ENCODE peak calls at places on chromosome 11, in nine cellular contexts. One of them, this sample, is unnamed.

GRCh38 chr11:62001450-62002178 is 34.2 kb upstream of the FTH1 start:
- DNase-seq in activated T-helper 1 cell treated with anti-CD3 and anti-CD28 coated beads, Interleukin-12 subunit alpha, Interleukin-12 subunit beta, Interleukin-2, Interleukin-4 antibody, amounts not matched to agents 30 ng/mL and 10 ng/mL and 1 ng/mL, durations not matched to agents 14 hours and 24 hours and 36 hours: no peak
- DNase-seq in endothelial cell: no peak
- DNase-seq in dorsolateral prefrontal cortex: no peak
- DNase-seq in glomerular endothelial cell: no peak
- DNase-seq in GDM1: no peak
- DNase-seq in activated CD4-positive, alpha-beta T cell treated with anti-CD3 and anti-CD28 coated beads for 36 hours: no peak
- DNase-seq in NCI-H2081: no peak
- DNase-seq in anterior cingulate cortex: no peak
- DNase-seq in this sample: no peak

GRCh38 chr11:47483408-47483807 is 34.5 kb upstream of the RAPSN start:
- DNase-seq in anterior cingulate cortex: no peak
- DNase-seq in activated CD4-positive, alpha-beta T cell treated with anti-CD3 and anti-CD28 coated beads for 36 hours: no peak
- DNase-seq in endothelial cell: no peak
- DNase-seq in NCI-H2081: no peak
- DNase-seq in glomerular endothelial cell: no peak
- DNase-seq in activated T-helper 1 cell treated with anti-CD3 and anti-CD28 coated beads, Interleukin-12 subunit alpha, Interleukin-12 subunit beta, Interleukin-2, Interleukin-4 antibody, amounts not matched to agents 30 ng/mL and 10 ng/mL and 1 ng/mL, durations not matched to agents 14 hours and 24 hours and 36 hours: no peak
- DNase-seq in GDM1: no peak
- DNase-seq in dorsolateral prefrontal cortex: no peak
- DNase-seq in this sample: no peak

GRCh38 chr11:68269414-68270081 is 2.2 kb downstream of the C11orf24 start:
- DNase-seq in anterior cingulate cortex: no peak
- DNase-seq in glomerular endothelial cell: no peak
- DNase-seq in NCI-H2081: no peak
- DNase-seq in GDM1: no peak
- DNase-seq in endothelial cell: no peak
- DNase-seq in dorsolateral prefrontal cortex: no peak
- DNase-seq in activated CD4-positive, alpha-beta T cell treated with anti-CD3 and anti-CD28 coated beads for 36 hours: no peak
- DNase-seq in activated T-helper 1 cell treated with anti-CD3 and anti-CD28 coated beads, Interleukin-12 subunit alpha, Interleukin-12 subunit beta, Interleukin-2, Interleukin-4 antibody, amounts not matched to agents 30 ng/mL and 10 ng/mL and 1 ng/mL, durations not matched to agents 14 hours and 24 hours and 36 hours: no peak
- DNase-seq in this sample: no peak

GRCh38 chr11:74462009-74462408 is 5.3 kb downstream of the KCNE3 start:
- DNase-seq in glomerular endothelial cell: no peak
- DNase-seq in dorsolateral prefrontal cortex: no peak
- DNase-seq in activated CD4-positive, alpha-beta T cell treated with anti-CD3 and anti-CD28 coated beads for 36 hours: no peak
- DNase-seq in NCI-H2081: no peak
- DNase-seq in endothelial cell: no peak
- DNase-seq in anterior cingulate cortex: no peak
- DNase-seq in GDM1: peak
- DNase-seq in activated T-helper 1 cell treated with anti-CD3 and anti-CD28 coated beads, Interleukin-12 subunit alpha, Interleukin-12 subunit beta, Interleukin-2, Interleukin-4 antibody, amounts not matched to agents 30 ng/mL and 10 ng/mL and 1 ng/mL, durations not matched to agents 14 hours and 24 hours and 36 hours: no peak
- DNase-seq in this sample: peak

GRCh38 chr11:5737672-5738071 is 1.4 kb downstream of the OR56B1 start:
- DNase-seq in endothelial cell: no peak
- DNase-seq in activated CD4-positive, alpha-beta T cell treated with anti-CD3 and anti-CD28 coated beads for 36 hours: no peak
- DNase-seq in dorsolateral prefrontal cortex: no peak
- DNase-seq in GDM1: no peak
- DNase-seq in anterior cingulate cortex: no peak
- DNase-seq in glomerular endothelial cell: no peak
- DNase-seq in activated T-helper 1 cell treated with anti-CD3 and anti-CD28 coated beads, Interleukin-12 subunit alpha, Interleukin-12 subunit beta, Interleukin-2, Interleukin-4 antibody, amounts not matched to agents 30 ng/mL and 10 ng/mL and 1 ng/mL, durations not matched to agents 14 hours and 24 hours and 36 hours: no peak
- DNase-seq in NCI-H2081: no peak
- DNase-seq in this sample: no peak

GRCh38 chr11:30855383-30856006 is 269.3 kb upstream of the MPPED2 start:
- DNase-seq in dorsolateral prefrontal cortex: no peak
- DNase-seq in endothelial cell: no peak
- DNase-seq in activated T-helper 1 cell treated with anti-CD3 and anti-CD28 coated beads, Interleukin-12 subunit alpha, Interleukin-12 subunit beta, Interleukin-2, Interleukin-4 antibody, amounts not matched to agents 30 ng/mL and 10 ng/mL and 1 ng/mL, durations not matched to agents 14 hours and 24 hours and 36 hours: no peak
- DNase-seq in NCI-H2081: no peak
- DNase-seq in glomerular endothelial cell: peak
- DNase-seq in anterior cingulate cortex: no peak
- DNase-seq in activated CD4-positive, alpha-beta T cell treated with anti-CD3 and anti-CD28 coated beads for 36 hours: no peak
- DNase-seq in GDM1: no peak
- DNase-seq in this sample: no peak

GRCh38 chr11:26626346-26626745 is 54.3 kb upstream of the MUC15 start:
- DNase-seq in dorsolateral prefrontal cortex: no peak
- DNase-seq in endothelial cell: no peak
- DNase-seq in anterior cingulate cortex: no peak
- DNase-seq in glomerular endothelial cell: no peak
- DNase-seq in activated CD4-positive, alpha-beta T cell treated with anti-CD3 and anti-CD28 coated beads for 36 hours: no peak
- DNase-seq in NCI-H2081: no peak
- DNase-seq in GDM1: no peak
- DNase-seq in activated T-helper 1 cell treated with anti-CD3 and anti-CD28 coated beads, Interleukin-12 subunit alpha, Interleukin-12 subunit beta, Interleukin-2, Interleukin-4 antibody, amounts not matched to agents 30 ng/mL and 10 ng/mL and 1 ng/mL, durations not matched to agents 14 hours and 24 hours and 36 hours: no peak
- DNase-seq in this sample: no peak

GRCh38 chr11:124108158-124108557 is 7.1 kb upstream of the VWA5A start:
- DNase-seq in NCI-H2081: peak
- DNase-seq in endothelial cell: peak
- DNase-seq in dorsolateral prefrontal cortex: no peak
- DNase-seq in activated CD4-positive, alpha-beta T cell treated with anti-CD3 and anti-CD28 coated beads for 36 hours: peak
- DNase-seq in anterior cingulate cortex: no peak
- DNase-seq in GDM1: no peak
- DNase-seq in activated T-helper 1 cell treated with anti-CD3 and anti-CD28 coated beads, Interleukin-12 subunit alpha, Interleukin-12 subunit beta, Interleukin-2, Interleukin-4 antibody, amounts not matched to agents 30 ng/mL and 10 ng/mL and 1 ng/mL, durations not matched to agents 14 hours and 24 hours and 36 hours: no peak
- DNase-seq in glomerular endothelial cell: peak
- DNase-seq in this sample: no peak

GRCh38 chr11:64865286-64866172 is 12.9 kb downstream of the EHD1 start:
- DNase-seq in activated T-helper 1 cell treated with anti-CD3 and anti-CD28 coated beads, Interleukin-12 subunit alpha, Interleukin-12 subunit beta, Interleukin-2, Interleukin-4 antibody, amounts not matched to agents 30 ng/mL and 10 ng/mL and 1 ng/mL, durations not matched to agents 14 hours and 24 hours and 36 hours: no peak
- DNase-seq in glomerular endothelial cell: no peak
- DNase-seq in anterior cingulate cortex: no peak
- DNase-seq in NCI-H2081: no peak
- DNase-seq in endothelial cell: no peak
- DNase-seq in activated CD4-positive, alpha-beta T cell treated with anti-CD3 and anti-CD28 coated beads for 36 hours: peak
- DNase-seq in dorsolateral prefrontal cortex: no peak
- DNase-seq in GDM1: no peak
- DNase-seq in this sample: peak

GRCh38 chr11:70675697-70676374 is 277.5 kb downstream of the CTTN start:
- DNase-seq in dorsolateral prefrontal cortex: no peak
- DNase-seq in activated CD4-positive, alpha-beta T cell treated with anti-CD3 and anti-CD28 coated beads for 36 hours: no peak
- DNase-seq in anterior cingulate cortex: no peak
- DNase-seq in endothelial cell: no peak
- DNase-seq in NCI-H2081: no peak
- DNase-seq in glomerular endothelial cell: no peak
- DNase-seq in GDM1: no peak
- DNase-seq in activated T-helper 1 cell treated with anti-CD3 and anti-CD28 coated beads, Interleukin-12 subunit alpha, Interleukin-12 subunit beta, Interleukin-2, Interleukin-4 antibody, amounts not matched to agents 30 ng/mL and 10 ng/mL and 1 ng/mL, durations not matched to agents 14 hours and 24 hours and 36 hours: no peak
- DNase-seq in this sample: no peak

GRCh38 chr11:114185436-114185835 is 110.8 kb upstream of the NNMT start:
- DNase-seq in GDM1: no peak
- DNase-seq in dorsolateral prefrontal cortex: no peak
- DNase-seq in activated T-helper 1 cell treated with anti-CD3 and anti-CD28 coated beads, Interleukin-12 subunit alpha, Interleukin-12 subunit beta, Interleukin-2, Interleukin-4 antibody, amounts not matched to agents 30 ng/mL and 10 ng/mL and 1 ng/mL, durations not matched to agents 14 hours and 24 hours and 36 hours: no peak
- DNase-seq in NCI-H2081: no peak
- DNase-seq in glomerular endothelial cell: no peak
- DNase-seq in activated CD4-positive, alpha-beta T cell treated with anti-CD3 and anti-CD28 coated beads for 36 hours: no peak
- DNase-seq in anterior cingulate cortex: no peak
- DNase-seq in endothelial cell: no peak
- DNase-seq in this sample: peak

GRCh38 chr11:69489031-69489745 is 7.7 kb downstream of the LINC01488 start:
- DNase-seq in glomerular endothelial cell: no peak
- DNase-seq in activated T-helper 1 cell treated with anti-CD3 and anti-CD28 coated beads, Interleukin-12 subunit alpha, Interleukin-12 subunit beta, Interleukin-2, Interleukin-4 antibody, amounts not matched to agents 30 ng/mL and 10 ng/mL and 1 ng/mL, durations not matched to agents 14 hours and 24 hours and 36 hours: no peak
- DNase-seq in NCI-H2081: no peak
- DNase-seq in activated CD4-positive, alpha-beta T cell treated with anti-CD3 and anti-CD28 coated beads for 36 hours: no peak
- DNase-seq in dorsolateral prefrontal cortex: no peak
- DNase-seq in GDM1: no peak
- DNase-seq in anterior cingulate cortex: no peak
- DNase-seq in endothelial cell: no peak
- DNase-seq in this sample: peak

GRCh38 chr11:43681543-43681942 is 1.0 kb downstream of the HSD17B12 start:
- DNase-seq in endothelial cell: no peak
- DNase-seq in anterior cingulate cortex: no peak
- DNase-seq in dorsolateral prefrontal cortex: no peak
- DNase-seq in glomerular endothelial cell: no peak
- DNase-seq in activated T-helper 1 cell treated with anti-CD3 and anti-CD28 coated beads, Interleukin-12 subunit alpha, Interleukin-12 subunit beta, Interleukin-2, Interleukin-4 antibody, amounts not matched to agents 30 ng/mL and 10 ng/mL and 1 ng/mL, durations not matched to agents 14 hours and 24 hours and 36 hours: no peak
- DNase-seq in activated CD4-positive, alpha-beta T cell treated with anti-CD3 and anti-CD28 coated beads for 36 hours: no peak
- DNase-seq in NCI-H2081: peak
- DNase-seq in GDM1: no peak
- DNase-seq in this sample: no peak

GRCh38 chr11:48170840-48171233 is 45.8 kb upstream of the OR4B1 start:
- DNase-seq in activated T-helper 1 cell treated with anti-CD3 and anti-CD28 coated beads, Interleukin-12 subunit alpha, Interleukin-12 subunit beta, Interleukin-2, Interleukin-4 antibody, amounts not matched to agents 30 ng/mL and 10 ng/mL and 1 ng/mL, durations not matched to agents 14 hours and 24 hours and 36 hours: no peak
- DNase-seq in dorsolateral prefrontal cortex: no peak
- DNase-seq in NCI-H2081: no peak
- DNase-seq in endothelial cell: no peak
- DNase-seq in anterior cingulate cortex: no peak
- DNase-seq in glomerular endothelial cell: no peak
- DNase-seq in activated CD4-positive, alpha-beta T cell treated with anti-CD3 and anti-CD28 coated beads for 36 hours: no peak
- DNase-seq in GDM1: no peak
- DNase-seq in this sample: no peak

GRCh38 chr11:64876226-64876750 is 2.1 kb downstream of the EHD1 start:
- DNase-seq in activated CD4-positive, alpha-beta T cell treated with anti-CD3 and anti-CD28 coated beads for 36 hours: peak
- DNase-seq in anterior cingulate cortex: no peak
- DNase-seq in glomerular endothelial cell: no peak
- DNase-seq in NCI-H2081: no peak
- DNase-seq in dorsolateral prefrontal cortex: no peak
- DNase-seq in endothelial cell: no peak
- DNase-seq in activated T-helper 1 cell treated with anti-CD3 and anti-CD28 coated beads, Interleukin-12 subunit alpha, Interleukin-12 subunit beta, Interleukin-2, Interleukin-4 antibody, amounts not matched to agents 30 ng/mL and 10 ng/mL and 1 ng/mL, durations not matched to agents 14 hours and 24 hours and 36 hours: peak
- DNase-seq in GDM1: no peak
- DNase-seq in this sample: no peak

This sample was measured in psoas muscle.